ENCODE peak calls at places on chromosomes 13 and 19, in five cellular contexts. O is BE2C, C is mucosa of descending colon, P is heart left ventricle, I is thoracic aorta. Z is an unnamed sample.

GRCh38 chr19:14107581-14108461 is 9.7 kb downstream of the PRKACA start:
- DNase-seq in O (no peak), C (no peak), P (peak; percentile 83), I (no peak), Z (no peak)

GRCh38 chr19:35644987-35645679 is 3.0 kb upstream of the COX6B1 start:
- DNase-seq in C (peak; percentile 89), P (peak; percentile 92), O (peak; percentile 83), I (peak; percentile 68), Z (peak; percentile 76)

GRCh38 chr13:71797487-71797886 is 69.5 kb downstream of the DACH1 start:
- DNase-seq in P (no peak), C (no peak), O (no peak), I (no peak), Z (peak; percentile 18)

GRCh38 chr13:79628463-79628862 is 147.5 kb downstream of the NDFIP2 start:
- DNase-seq in P (no peak), O (peak; percentile 43), C (no peak), I (no peak), Z (no peak)

GRCh38 chr13:51620165-51620983 is 36.1 kb downstream of the WDFY2 start:
- DNase-seq in I (no peak), C (no peak), O (no peak), P (no peak), Z (peak; percentile 97)

GRCh38 chr13:64551755-64552154 is 2678.4 kb downstream of the PCDH9 start:
- DNase-seq in O (no peak), P (no peak), I (no peak), C (no peak), Z (peak; percentile 6)

GRCh38 chr13:29436721-29437250 is 158.7 kb downstream of the SLC7A1 start:
- DNase-seq in C (no peak), O (no peak), I (no peak), P (no peak), Z (no peak)

GRCh38 chr13:40589285-40590109 is 76.9 kb downstream of the FOXO1 start:
- DNase-seq in P (no peak), I (no peak), C (no peak), O (peak; percentile 66), Z (peak; percentile 100)

GRCh38 chr19:44573183-44573582 is 40.2 kb upstream of the IGSF23 start:
- DNase-seq in C (no peak), P (no peak), I (no peak), O (no peak), Z (no peak)

GRCh38 chr19:13150187-13150918 is at the start of the genes IER2 and STX10:
- DNase-seq in O (peak; percentile 93), C (peak; percentile 96), I (peak; percentile 87), P (peak; percentile 97), Z (peak; percentile 96)

GRCh38 chr13:52665325-52665724 is 12.7 kb downstream of the SUGT1 start:
- DNase-seq in C (no peak), O (peak; percentile 27), P (no peak), I (no peak), Z (no peak)

GRCh38 chr19:19657397-19657783 is 6.1 kb downstream of the ATP13A1 start:
- DNase-seq in C (peak; percentile 18), P (no peak), I (no peak), O (peak; percentile 68), Z (no peak)

GRCh38 chr19:15469513-15470297 is 5.4 kb upstream of the RASAL3 start:
- DNase-seq in I (no peak), C (no peak), P (no peak), O (no peak), Z (no peak)

GRCh38 chr19:12668937-12669271 is 2.3 kb downstream of the WDR83 start:
- DNase-seq in P (peak; percentile 71), C (no peak), O (no peak), I (no peak), Z (peak; percentile 56)

GRCh38 chr13:48431987-48432615 is 19.2 kb upstream of the LPAR6 start:
- DNase-seq in O (no peak), I (no peak), P (no peak), C (no peak), Z (no peak)

GRCh38 chr19:32566246-32566830 is 14.7 kb upstream of the PDCD5 start:
- DNase-seq in O (peak; percentile 59), I (no peak), C (no peak), P (no peak), Z (peak; percentile 76)

GRCh38 chr19:5072115-5072514 is 103.2 kb downstream of the KDM4B start:
- DNase-seq in O (no peak), P (no peak), C (no peak), I (no peak), Z (no peak)

GRCh38 chr13:97122381-97122996 is 99.6 kb upstream of the MBNL2 start:
- DNase-seq in P (no peak), O (no peak), I (no peak), C (no peak), Z (no peak)
- H3K4me1 ChIP-seq in P (no peaks in the 10 kb centered on the region), O (peaks cover 26% of the 10 kb centered on the region), I (no peaks in the 10 kb centered on the region), C (peaks cover 3% of the 10 kb centered on the region), Z (peaks cover 24% of the 10 kb centered on the region)

DNA sequence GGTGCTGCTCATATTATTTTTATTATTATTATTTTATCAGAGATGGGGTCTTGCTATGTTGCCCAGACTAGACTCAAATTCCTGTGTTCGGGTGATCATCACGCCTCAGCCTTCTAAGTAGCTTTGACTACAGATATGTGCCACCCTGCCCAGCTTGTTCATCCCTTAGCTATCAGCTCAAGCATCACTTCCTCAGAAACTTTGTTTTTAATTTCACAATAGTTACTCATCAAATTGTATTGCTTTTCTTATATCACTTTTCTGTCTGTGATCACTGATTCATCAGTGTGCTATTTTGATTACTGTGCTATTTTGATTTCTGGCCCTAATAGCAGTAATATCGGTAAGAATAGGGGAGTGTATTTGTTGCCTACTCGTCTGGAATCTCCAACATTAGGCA is 878.6 kb upstream of the PCDH20 start:
- DNase-seq in I (no peak), C (no peak), P (no peak), O (no peak), Z (no peak)
- H3K4me1 ChIP-seq in I (no peaks in the 10 kb centered on the region), C (no peaks in the 10 kb centered on the region), P (no peaks in the 10 kb centered on the region), O (no peaks in the 10 kb centered on the region), Z (peaks cover 19% of the 10 kb centered on the region)

DNA sequence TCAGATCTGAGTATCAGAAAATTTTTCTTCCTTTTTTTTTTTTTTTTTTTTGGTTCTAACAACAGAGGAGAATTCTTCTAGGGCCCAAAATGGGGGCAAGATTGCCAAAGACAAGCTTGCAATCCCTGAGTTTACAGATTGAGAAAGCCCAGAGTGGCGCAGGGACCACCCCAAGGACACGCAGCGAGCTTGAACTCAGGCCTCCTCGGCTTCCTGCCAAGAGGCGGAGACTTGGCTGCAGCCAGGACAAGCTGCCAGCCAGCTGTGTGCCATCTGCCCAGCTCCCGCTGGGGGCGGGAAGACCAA is 508 bp upstream of the MRPL34 start:
- DNase-seq in I (no peak), P (no peak), O (no peak), C (no peak), Z (no peak)
- H3K4me1 ChIP-seq in I (peaks cover 26% of the 10 kb centered on the region), P (peaks cover 37% of the 10 kb centered on the region), O (peaks cover 6% of the 10 kb centered on the region), C (peaks cover 30% of the 10 kb centered on the region), Z (peaks cover 13% of the 10 kb centered on the region)

DNA sequence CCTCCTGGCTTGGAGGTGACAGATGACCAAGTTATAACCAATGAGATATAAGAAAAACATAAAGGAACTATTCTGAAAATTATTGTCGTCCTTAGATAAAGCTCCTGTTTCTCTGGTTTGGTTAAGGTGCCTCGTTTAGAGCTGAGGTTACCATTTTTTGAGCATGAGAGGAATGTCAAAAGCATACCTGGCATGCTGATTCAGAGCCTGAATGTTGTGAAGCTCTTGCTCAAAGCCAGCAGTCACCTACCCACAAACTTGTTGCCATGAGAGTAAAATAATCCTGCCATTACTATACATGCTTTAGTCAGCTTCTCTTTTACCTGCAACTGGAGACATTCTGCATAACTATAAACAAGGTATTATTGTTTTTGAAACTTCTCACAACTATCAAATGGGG is 1116.2 kb downstream of the DIAPH3 start:
- DNase-seq in O (no peak), C (no peak), I (no peak), P (no peak), Z (no peak)
- H3K4me1 ChIP-seq in O (no peaks in the 10 kb centered on the region), C (no peaks in the 10 kb centered on the region), I (no peaks in the 10 kb centered on the region), P (no peaks in the 10 kb centered on the region), Z (no peaks in the 10 kb centered on the region)

DNA sequence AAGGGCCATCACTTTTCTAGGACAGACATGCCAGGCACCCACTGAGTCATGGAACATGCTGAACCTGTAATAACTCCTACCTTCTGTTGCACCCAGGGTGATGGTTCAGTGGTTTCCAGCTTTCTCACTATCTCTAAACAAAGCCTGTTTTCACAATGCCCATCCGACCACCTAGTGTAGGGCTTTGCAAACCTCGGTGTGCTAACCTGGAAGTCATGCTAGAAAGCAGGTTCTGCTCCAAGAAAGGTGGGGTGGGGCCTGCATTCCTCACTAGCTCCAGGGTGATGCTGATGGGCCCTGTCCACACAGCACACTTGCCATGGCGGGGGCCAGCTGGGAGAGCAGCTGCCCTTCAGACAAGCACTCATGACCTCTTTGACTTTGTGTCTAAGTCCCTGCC is 43.4 kb downstream of the COL4A2 start:
- DNase-seq in P (no peak), I (no peak), C (no peak), O (no peak), Z (no peak)
- H3K4me1 ChIP-seq in P (peaks cover 31% of the 10 kb centered on the region), I (peaks cover 27% of the 10 kb centered on the region), C (peaks cover 41% of the 10 kb centered on the region), O (no peaks in the 10 kb centered on the region), Z (peaks cover 39% of the 10 kb centered on the region)

GRCh38 chr13:33272531-33273124 is 12.9 kb downstream of the STARD13 start:
- DNase-seq in I (no peak), P (no peak), O (no peak), C (no peak), Z (no peak)
- H3K4me1 ChIP-seq in I (peaks cover 17% of the 10 kb centered on the region), P (peaks cover 44% of the 10 kb centered on the region), O (no peaks in the 10 kb centered on the region), C (peaks cover 23% of the 10 kb centered on the region), Z (peaks cover 11% of the 10 kb centered on the region)

GRCh38 chr13:44364019-44364418 is 9.6 kb upstream of the SERP2 start:
- DNase-seq in C (no peak), P (no peak), O (no peak), I (no peak), Z (no peak)

GRCh38 chr13:44365899-44366298 is 7.7 kb upstream of the SERP2 start:
- DNase-seq in P (no peak), C (no peak), O (no peak), I (no peak), Z (no peak)

GRCh38 chr13:44364601-44365000 is 9.0 kb upstream of the SERP2 start:
- DNase-seq in I (no peak), O (no peak), P (no peak), C (no peak), Z (no peak)

GRCh38 chr13:44362394-44363040 is 11.1 kb upstream of the SERP2 start:
- DNase-seq in C (no peak), I (no peak), P (no peak), O (no peak), Z (no peak)

DNA sequence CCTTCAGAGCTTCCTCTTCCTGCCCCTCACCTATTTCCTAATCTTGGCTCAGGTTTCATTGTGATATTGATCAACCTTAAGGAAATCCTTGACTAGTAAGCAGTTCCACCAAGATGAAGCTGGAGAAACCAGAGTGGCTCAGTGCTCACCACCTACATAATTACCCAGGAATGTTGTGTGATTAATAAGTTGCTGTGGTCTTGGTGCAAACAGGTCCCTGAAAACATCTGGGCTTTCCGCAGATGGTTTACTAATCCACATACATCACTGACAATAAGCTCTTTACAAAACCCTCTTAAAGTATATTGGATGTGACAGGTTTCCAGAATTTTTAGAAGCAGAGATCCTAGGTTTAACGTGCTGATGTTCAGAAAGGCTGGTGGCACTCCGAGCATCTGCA is 8.6 kb upstream of the SERP2 start:
- DNase-seq in O (no peak), C (no peak), I (no peak), P (no peak), Z (no peak)
- H3K4me1 ChIP-seq in O (peaks cover 10% of the 10 kb centered on the region), C (peaks cover 45% of the 10 kb centered on the region), I (peaks cover 3% of the 10 kb centered on the region), P (no peaks in the 10 kb centered on the region), Z (no peaks in the 10 kb centered on the region)

GRCh38 chr19:18468930-18469244 is 31.0 kb upstream of the ISYNA1 start:
- DNase-seq in P (no peak), I (no peak), O (no peak), C (no peak), Z (no peak)
- H3K4me1 ChIP-seq in P (peaks cover 61% of the 10 kb centered on the region), I (peaks cover 18% of the 10 kb centered on the region), O (peaks cover 5% of the 10 kb centered on the region), C (peaks cover 35% of the 10 kb centered on the region), Z (peaks cover 9% of the 10 kb centered on the region)

Z was measured in SJCRH30.